ENCODE peak calls at places on chromosomes 11 and 22, in four cellular contexts. O is left ventricle myocardium inferior, Y is MM.1S, A is right lobe of liver. E is an unnamed sample. For H3K4me1, the result is how much of the 10 kb centered on the place peaks cover.

GRCh38 chr22:39487826-39488520 is 14.1 kb upstream of the MIEF1 start:
- DNase-seq in O (no peak), Y (no peak), A (no peak), E (no peak)

GRCh38 chr22:25791556-25791955 is 49.6 kb downstream of the MYO18B start:
- DNase-seq in O (no peak), Y (no peak), A (no peak), E (no peak)

GRCh38 chr11:16110862-16111261 is 245.5 kb downstream of the SOX6 start:
- DNase-seq in O (no peak), Y (no peak), A (no peak), E (no peak)

GRCh38 chr11:83521647-83522596 is 235.8 kb upstream of the CCDC90B start:
- DNase-seq in O (no peak), Y (no peak), A (no peak), E (no peak)

GRCh38 chr11:76243157-76243556 is 36.9 kb upstream of the WNT11 start:
- DNase-seq in O (no peak), Y (no peak), A (no peak), E (no peak)

GRCh38 chr11:70158201-70158600 is 44.9 kb upstream of the FADD start:
- DNase-seq in O (no peak), Y (no peak), A (peak), E (no peak)

GRCh38 chr22:25485626-25486545 is 78.6 kb upstream of the GRK3 start:
- DNase-seq in O (no peak), Y (no peak), A (no peak), E (no peak)

GRCh38 chr11:68843052-68843561 is 1.4 kb upstream of the CPT1A start:
- DNase-seq in O (no peak), Y (peak), A (no peak), E (no peak)

GRCh38 chr11:41971592-41971991 is 512.1 kb upstream of the LRRC4C start:
- DNase-seq in O (no peak), Y (no peak), A (no peak), E (no peak)

GRCh38 chr11:73428227-73428626 is 52.0 kb downstream of the RELT start:
- DNase-seq in O (no peak), Y (no peak), A (no peak), E (no peak)

GRCh38 chr11:85718126-85718943 is 32.3 kb upstream of the CCDC89 start:
- DNase-seq in O (no peak), Y (no peak), A (no peak), E (no peak)

GRCh38 chr11:72683782-72684200 is 9.6 kb upstream of the PDE2A start:
- DNase-seq in O (peak), Y (no peak), A (peak), E (no peak)

GRCh38 chr11:44880511-44880910 is 70.2 kb downstream of the TP53I11 start:
- DNase-seq in O (no peak), Y (no peak), A (no peak), E (no peak)

GRCh38 chr11:2425506-2425905 is 18.8 kb downstream of the TRPM5 start:
- DNase-seq in O (no peak), Y (no peak), A (no peak), E (no peak)

GRCh38 chr22:30823015-30823370 is 128.3 kb downstream of the OSBP2 start:
- DNase-seq in O (no peak), Y (no peak), A (no peak), E (no peak)

GRCh38 chr22:30821381-30821780 is 126.7 kb downstream of the OSBP2 start:
- DNase-seq in O (no peak), Y (no peak), A (no peak), E (no peak)

GRCh38 chr22:30824096-30824495 is 129.4 kb downstream of the OSBP2 start:
- DNase-seq in O (no peak), Y (no peak), A (no peak), E (no peak)

GRCh38 chr22:30821863-30822215 is 127.2 kb downstream of the OSBP2 start:
- DNase-seq in O (no peak), Y (no peak), A (no peak), E (no peak)

GRCh38 chr22:30822216-30823014 is 127.7 kb downstream of the OSBP2 start:
- DNase-seq in O (no peak), Y (no peak), A (no peak), E (no peak)
- H3K4me3 ChIP-seq in O (peak), Y (no peak), A (peak), E (peak)

GRCh38 chr22:46737105-46737975 is 712 bp downstream of the CERK start:
- DNase-seq in O (peak), Y (peak), A (peak), E (no peak)

GRCh38 chr22:46738961-46739870 is 1.2 kb upstream of the CERK start:
- DNase-seq in O (no peak), Y (peak), A (no peak), E (no peak)

GRCh38 chr22:46737976-46738641 is at the start of gene CERK:
- DNase-seq in O (peak), Y (peak), A (peak), E (no peak)

GRCh38 chr22:46736705-46737104 is 1.3 kb downstream of the CERK start:
- DNase-seq in O (no peak), Y (no peak), A (no peak), E (no peak)

GRCh38 chr22:46738642-46738960 is 549 bp upstream of the CERK start:
- DNase-seq in O (no peak), Y (peak), A (peak), E (no peak)
- H3K4me1 ChIP-seq in O (half or more), Y (under half), A (under half), E (half or more)

DNA sequence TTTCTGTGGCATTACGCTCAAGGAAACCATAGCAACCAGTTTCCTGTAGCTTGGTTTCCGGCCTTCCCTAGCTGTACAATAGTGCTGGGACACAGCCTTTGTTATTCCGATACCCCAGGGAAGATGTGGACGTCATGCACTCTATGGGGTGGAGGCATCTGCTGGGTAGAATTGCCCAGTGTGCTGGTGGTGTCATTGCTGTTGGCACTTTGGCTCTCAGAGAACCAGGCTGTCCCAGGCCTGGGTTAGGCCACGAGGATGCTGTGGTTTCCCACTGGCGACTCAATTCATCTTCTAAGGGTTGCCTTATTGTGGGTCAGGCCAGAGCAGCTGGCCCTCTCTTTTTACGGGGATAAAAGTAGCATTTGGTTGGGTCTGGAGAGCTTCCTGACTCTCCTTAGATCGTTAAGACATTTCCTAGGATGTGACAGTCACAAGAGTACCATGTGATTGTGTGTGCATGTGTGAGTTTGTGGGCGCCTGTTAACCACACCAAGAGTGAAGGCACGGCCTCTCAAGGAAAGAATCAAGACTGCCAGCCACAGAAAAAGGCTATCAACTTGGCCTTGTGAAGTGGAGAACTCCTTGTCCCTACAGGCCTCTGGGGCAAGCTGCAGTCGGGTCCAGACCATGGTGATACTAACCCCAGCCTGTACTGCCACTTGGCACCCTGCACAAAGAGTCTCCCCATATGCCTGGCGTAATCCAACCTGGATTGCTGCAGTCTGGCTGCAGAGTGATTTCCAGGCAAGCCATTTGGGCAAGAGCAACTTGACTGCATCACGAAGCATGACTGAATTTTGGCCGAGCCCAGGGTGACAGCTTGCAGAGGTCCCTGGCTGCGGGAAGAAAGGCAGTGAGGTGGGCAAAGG is 35.9 kb upstream of the NAV2 start:
- DNase-seq in O (no peak), Y (no peak), A (no peak), E (no peak)
- H3K27ac ChIP-seq in O (peak), Y (no peak), A (no peak), E (peak)

GRCh38 chr22:41368543-41368817 is 13.3 kb upstream of the TEF start:
- DNase-seq in O (no peak), Y (no peak), A (no peak), E (no peak)
- H3K4me3 ChIP-seq in O (peak), Y (no peak), A (peak), E (peak)

DNA sequence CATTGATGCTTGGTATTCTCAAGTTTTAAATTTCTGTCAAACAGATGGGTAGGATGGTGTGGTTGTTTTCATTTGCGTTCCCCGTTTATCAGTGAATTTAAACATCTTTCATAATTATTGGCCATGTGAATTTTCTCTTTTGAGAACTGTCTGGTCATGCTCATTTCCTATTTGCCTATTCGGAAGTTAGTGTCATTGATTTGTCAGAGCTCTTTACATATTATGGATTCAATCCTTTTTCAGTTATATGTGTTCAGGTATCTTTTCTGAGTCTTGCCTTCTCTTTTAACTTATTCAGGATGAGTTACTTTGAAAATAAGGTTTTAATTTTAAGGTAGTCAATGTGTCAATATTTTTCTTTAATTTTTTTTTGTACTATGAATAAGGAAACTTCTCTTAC is 315.7 kb downstream of the MN1 start:
- DNase-seq in O (no peak), Y (no peak), A (no peak), E (no peak)
- H3K4me1 ChIP-seq in O (under half), Y (under half), A (under half), E (under half)